ENCODE peak calls at places on chromosomes 1 and 21, in five cellular contexts. One of them, this sample, is unnamed.

GRCh38 chr1:234724517-234725176 is 114.7 kb upstream of the IRF2BP2 start:
- DNase-seq in astrocyte of the cerebellum: peak; percentile 84
- DNase-seq in H4: no peak
- DNase-seq in ecto neural progenitor cell: no peak
- DNase-seq in epithelial cell of esophagus: no peak
- DNase-seq in this sample: no peak

GRCh38 chr1:205800973-205801703 is 11.9 kb downstream of the SLC41A1 start:
- DNase-seq in astrocyte of the cerebellum: no peak
- DNase-seq in H4: no peak
- DNase-seq in ecto neural progenitor cell: no peak
- DNase-seq in epithelial cell of esophagus: no peak
- DNase-seq in this sample: no peak

GRCh38 chr21:32089771-32090170 is 189.1 kb downstream of the MIS18A start:
- DNase-seq in astrocyte of the cerebellum: no peak
- DNase-seq in H4: no peak
- DNase-seq in ecto neural progenitor cell: no peak
- DNase-seq in epithelial cell of esophagus: no peak
- DNase-seq in this sample: no peak

GRCh38 chr1:168084396-168085231 is 52.1 kb downstream of the GPR161 start:
- DNase-seq in astrocyte of the cerebellum: peak; percentile 6
- DNase-seq in H4: no peak
- DNase-seq in ecto neural progenitor cell: peak; percentile 80
- DNase-seq in epithelial cell of esophagus: peak; percentile 53
- DNase-seq in this sample: no peak

GRCh38 chr1:10170362-10170665 is 40.1 kb upstream of the KIF1B start:
- DNase-seq in astrocyte of the cerebellum: no peak
- DNase-seq in H4: peak; percentile 36
- DNase-seq in ecto neural progenitor cell: no peak
- DNase-seq in epithelial cell of esophagus: peak; percentile 64
- DNase-seq in this sample: no peak

GRCh38 chr1:206935491-206936067 is 10.7 kb downstream of the PIGR start:
- DNase-seq in astrocyte of the cerebellum: no peak
- DNase-seq in H4: peak; percentile 41
- DNase-seq in ecto neural progenitor cell: peak; percentile 75
- DNase-seq in epithelial cell of esophagus: no peak
- DNase-seq in this sample: peak; percentile 28

GRCh38 chr1:167092653-167093052 is 1.2 kb upstream of the STYXL2 start:
- DNase-seq in astrocyte of the cerebellum: no peak
- DNase-seq in H4: no peak
- DNase-seq in ecto neural progenitor cell: no peak
- DNase-seq in epithelial cell of esophagus: no peak
- DNase-seq in this sample: peak; percentile 48

GRCh38 chr1:203512830-203513578 is 19.1 kb downstream of the OPTC start:
- DNase-seq in astrocyte of the cerebellum: peak; percentile 79
- DNase-seq in H4: peak; percentile 70
- DNase-seq in ecto neural progenitor cell: no peak
- DNase-seq in epithelial cell of esophagus: peak; percentile 93
- DNase-seq in this sample: peak; percentile 86

GRCh38 chr21:33690874-33691273 is 48.6 kb downstream of the ITSN1 start:
- DNase-seq in astrocyte of the cerebellum: no peak
- DNase-seq in H4: no peak
- DNase-seq in ecto neural progenitor cell: no peak
- DNase-seq in epithelial cell of esophagus: no peak
- DNase-seq in this sample: no peak

GRCh38 chr1:113124366-113124765 is 51.4 kb downstream of the LRIG2 start:
- DNase-seq in astrocyte of the cerebellum: no peak
- DNase-seq in H4: no peak
- DNase-seq in ecto neural progenitor cell: no peak
- DNase-seq in epithelial cell of esophagus: no peak
- DNase-seq in this sample: no peak